ENCODE peak calls at places on chromosome 22, in six cellular contexts. X, W, P, F, R and Z are unnamed samples.
A peak's percentile ranks its signal among the peaks of the same experiment; 100 is the strongest.

GRCh38 chr22:43066134-43066533 is 23.1 kb downstream of the TTLL1 start:
- DNase-seq in R (no peak), X (no peak), P (no peak), F (no peak), W (no peak), Z (no peak)

GRCh38 chr22:50544078-50544745 is 1.5 kb upstream of the KLHDC7B start:
- DNase-seq in X (no peak), F (no peak), W (no peak), P (peak; percentile 83), R (no peak), Z (peak; percentile 79)

GRCh38 chr22:39205344-39206021 is 39.3 kb downstream of the PDGFB start:
- DNase-seq in R (no peak), F (no peak), W (peak; percentile 47), X (peak; percentile 28), P (no peak), Z (no peak)

GRCh38 chr22:26892401-26893033 is 235.1 kb downstream of the MIAT start:
- DNase-seq in R (no peak), W (no peak), F (no peak), P (no peak), X (no peak), Z (no peak)

GRCh38 chr22:44736581-44737413 is 15.6 kb upstream of the ARHGAP8 start:
- DNase-seq in F (no peak), R (no peak), P (no peak), W (no peak), X (no peak), Z (no peak)

GRCh38 chr22:47710135-47710534 is 947.7 kb downstream of the TBC1D22A start:
- DNase-seq in X (no peak), W (no peak), F (no peak), R (no peak), P (no peak), Z (no peak)

GRCh38 chr22:24134090-24134846 is 47.0 kb upstream of the SUSD2 start:
- DNase-seq in X (no peak), F (no peak), R (no peak), P (no peak), W (no peak), Z (peak; percentile 67)

GRCh38 chr22:39283312-39284141 is 35.9 kb downstream of the RPL3 start:
- DNase-seq in W (peak; percentile 92), R (no peak), P (peak; percentile 58), F (no peak), X (peak; percentile 86), Z (no peak)

GRCh38 chr22:30423296-30423958 is 2.1 kb upstream of the MTFP1 start:
- DNase-seq in W (peak; percentile 57), P (no peak), R (no peak), F (no peak), X (no peak), Z (peak; percentile 28)

GRCh38 chr22:41762980-41763779 is 37.3 kb upstream of the CCDC134 start:
- DNase-seq in X (peak; percentile 39), W (peak; percentile 49), P (no peak), R (peak; percentile 67), F (no peak), Z (no peak)

GRCh38 chr22:30020511-30020910 is 59.8 kb upstream of the HORMAD2 start:
- DNase-seq in R (no peak), P (no peak), F (no peak), W (no peak), X (no peak), Z (no peak)

GRCh38 chr22:30198152-30198845 is 48.3 kb downstream of the LIF start:
- DNase-seq in R (no peak), X (no peak), P (no peak), W (no peak), F (no peak), Z (no peak)

GRCh38 chr22:44667829-44668189 is 34.2 kb upstream of the PRR5 start:
- DNase-seq in X (no peak), P (no peak), F (no peak), W (no peak), R (no peak), Z (no peak)

GRCh38 chr22:35045451-35045850 is 20.5 kb upstream of the ISX start:
- DNase-seq in P (no peak), W (no peak), R (no peak), F (no peak), X (no peak), Z (no peak)

GRCh38 chr22:19375435-19375834 is 56.1 kb downstream of the HIRA start:
- DNase-seq in X (no peak), R (no peak), W (no peak), F (no peak), P (no peak), Z (no peak)

GRCh38 chr22:40593460-40594273 is 42.9 kb downstream of the MRTFA start:
- DNase-seq in P (peak; percentile 25), F (peak; percentile 68), X (peak; percentile 25), W (no peak), R (no peak), Z (no peak)

GRCh38 chr22:42787357-42787736 is 66.7 kb upstream of the A4GALT start:
- DNase-seq in W (no peak), F (no peak), P (no peak), R (no peak), X (no peak), Z (no peak)

GRCh38 chr22:23251445-23252093 is 71.3 kb downstream of the BCR start:
- DNase-seq in F (no peak), R (no peak), X (peak; percentile 61), W (peak; percentile 93), P (no peak), Z (no peak)

GRCh38 chr22:17086301-17086700 is 1.5 kb downstream of the IL17RA start:
- DNase-seq in P (no peak), X (no peak), W (no peak), F (no peak), R (no peak), Z (no peak)

GRCh38 chr22:17086750-17087149 is 1.9 kb downstream of the IL17RA start:
- DNase-seq in P (no peak), X (no peak), R (no peak), W (no peak), F (no peak), Z (no peak)

GRCh38 chr22:17084554-17085276 is at the start of gene IL17RA:
- DNase-seq in X (peak; percentile 74), F (peak; percentile 68), W (peak; percentile 98), P (peak; percentile 77), R (peak; percentile 79), Z (peak; percentile 90)

GRCh38 chr22:17085277-17086091 is 684 bp downstream of the IL17RA start:
- DNase-seq in R (no peak), P (no peak), F (no peak), X (no peak), W (peak; percentile 67), Z (no peak)

GRCh38 chr22:17087176-17088131 is 2.7 kb downstream of the IL17RA start:
- DNase-seq in F (peak; percentile 55), R (no peak), X (no peak), P (no peak), W (no peak), Z (no peak)
- TF ChIP-seq GABPA in F (no peak), R (no peak), X (no peak), P (no peak), W (no peak), Z (peak; percentile 20)

GRCh38 chr22:28841111-28841510 is 40.7 kb upstream of the XBP1 start:
- DNase-seq in R (no peak), W (no peak), X (peak; percentile 34), P (no peak), F (no peak), Z (peak; percentile 59)
- TF ChIP-seq CTCF in R (no peak), W (no peak), X (no peak), P (peak; percentile 9), F (no peak), Z (peak; percentile 4)

GRCh38 chr22:31621507-31622160 is 40.4 kb downstream of the PISD start:
- DNase-seq in P (no peak), X (no peak), R (no peak), F (no peak), W (no peak), Z (no peak)
- TF ChIP-seq GABPA in P (no peak), X (no peak), R (no peak), F (no peak), W (no peak), Z (no peak)

GRCh38 chr22:49180683-49181024 is 647.0 kb downstream of the BRD1 start:
- DNase-seq in F (no peak), W (no peak), X (no peak), R (no peak), P (no peak), Z (no peak)

GRCh38 chr22:49179175-49179574 is 648.5 kb downstream of the BRD1 start:
- DNase-seq in X (no peak), F (no peak), W (no peak), P (no peak), R (no peak), Z (no peak)

GRCh38 chr22:49181431-49181830 is 646.2 kb downstream of the BRD1 start:
- DNase-seq in W (no peak), F (no peak), R (no peak), X (no peak), P (no peak), Z (no peak)

GRCh38 chr22:49178246-49179005 is 649.2 kb downstream of the BRD1 start:
- DNase-seq in R (no peak), W (no peak), P (no peak), F (no peak), X (no peak), Z (no peak)

GRCh38 chr22:49179886-49180682 is 647.6 kb downstream of the BRD1 start:
- DNase-seq in P (no peak), F (no peak), X (no peak), W (no peak), R (no peak), Z (no peak)
- TF ChIP-seq CTCF in P (no peak), F (no peak), X (no peak), W (no peak), R (no peak), Z (no peak)

GRCh38 chr22:46063861-46064235 is 86.5 kb upstream of the PPARA start:
- DNase-seq in R (no peak), F (no peak), X (no peak), W (no peak), P (no peak), Z (no peak)
- TF ChIP-seq GABPA in R (no peak), F (no peak), X (no peak), W (no peak), P (no peak), Z (no peak)

DNA sequence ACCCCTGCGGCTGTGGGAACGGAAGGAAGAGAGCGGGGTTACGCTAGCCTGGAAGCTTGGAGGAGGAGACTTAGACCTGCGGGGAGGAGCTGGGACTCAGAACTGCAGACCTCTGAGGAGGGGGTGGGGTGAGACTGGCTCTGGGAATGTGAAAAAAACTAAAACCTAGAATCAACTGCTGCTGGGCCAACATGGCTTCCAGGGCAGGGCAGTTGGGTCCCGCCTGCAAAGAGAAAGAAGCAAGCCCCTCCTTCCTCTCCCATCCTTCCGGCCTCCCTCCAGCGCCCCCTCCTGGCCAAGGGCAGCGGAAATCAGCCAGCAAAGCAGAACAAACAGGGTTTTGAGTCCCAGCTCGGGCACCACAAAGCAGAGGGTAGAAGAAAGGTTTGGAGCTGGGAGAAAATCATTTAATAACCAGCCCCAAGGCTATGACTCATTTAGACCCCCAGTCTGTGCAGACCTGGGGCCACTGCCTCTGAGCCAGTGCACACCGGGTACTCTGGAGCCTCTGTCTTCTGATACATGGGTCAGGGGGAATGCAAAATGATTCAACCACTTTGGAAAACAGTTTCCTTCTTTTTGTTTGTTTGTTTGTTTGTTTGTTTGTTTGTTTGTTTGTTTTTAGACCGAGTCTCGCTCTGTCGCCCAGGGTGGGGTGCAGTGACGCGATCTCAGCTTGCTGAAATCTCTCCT is 7.3 kb upstream of the NCF4 start:
- DNase-seq in X (peak; percentile 25), R (peak; percentile 69), F (no peak), P (peak; percentile 70), W (peak; percentile 76), Z (peak; percentile 66)
- TF ChIP-seq CTCF in X (peak; percentile 47), R (peak; percentile 92), F (peak; percentile 65), P (peak; percentile 66), W (peak; percentile 68), Z (peak; percentile 91)